ENCODE peak calls at places on chromosomes 11 and 22, in ten cellular contexts. Z, I, K, H, R, D, E, U, S and W are unnamed samples.

GRCh38 chr11:85810871-85811611 is at the start of gene SYTL2:
- DNase-seq in I (peak; percentile 85), K (peak; percentile 73), S (peak; percentile 46), R (peak; percentile 82), E (peak; percentile 73), U (peak; percentile 62), D (peak; percentile 94), Z (peak; percentile 48), H (peak; percentile 39), W (peak; percentile 78)

GRCh38 chr11:77833302-77833701 is 12.4 kb downstream of the AAMDC start:
- DNase-seq in E (no peak), U (no peak), D (no peak), I (no peak), S (no peak), K (no peak), H (no peak), R (no peak), Z (no peak), W (no peak)

GRCh38 chr22:24367841-24368240 is 59.6 kb upstream of the ADORA2A start:
- DNase-seq in H (no peak), Z (peak; percentile 42), E (no peak), D (no peak), S (peak; percentile 67), I (no peak), K (no peak), R (no peak), U (peak; percentile 43), W (no peak)

GRCh38 chr22:23437779-23438178 is 142.3 kb downstream of the IGLL1 start:
- DNase-seq in S (no peak), D (no peak), R (no peak), H (no peak), U (no peak), I (no peak), Z (no peak), E (no peak), K (no peak), W (no peak)

GRCh38 chr11:61830318-61831105 is 2.4 kb downstream of the FADS2 start:
- DNase-seq in Z (peak; percentile 28), R (no peak), I (no peak), U (peak; percentile 47), D (no peak), K (no peak), S (peak; percentile 66), E (no peak), H (peak; percentile 86), W (no peak)

GRCh38 chr11:17012179-17012578 is 2.0 kb downstream of the PLEKHA7 start:
- DNase-seq in U (no peak), H (no peak), I (no peak), Z (no peak), S (no peak), R (no peak), K (no peak), E (no peak), D (no peak), W (no peak)

GRCh38 chr11:121555172-121555571 is 102.4 kb upstream of the SORL1-AS1 start:
- DNase-seq in D (no peak), Z (no peak), R (no peak), K (no peak), I (no peak), H (no peak), E (no peak), U (no peak), S (no peak), W (no peak)

GRCh38 chr11:61328351-61328750 is 4.6 kb downstream of the DDB1 start:
- DNase-seq in I (peak; percentile 50), S (no peak), U (no peak), K (no peak), E (no peak), R (no peak), H (no peak), Z (no peak), D (no peak), W (no peak)

GRCh38 chr11:85889676-85890579 is 34.7 kb downstream of the CCDC83 start:
- DNase-seq in I (no peak), D (no peak), K (peak; percentile 21), U (peak; percentile 88), S (peak; percentile 84), R (no peak), Z (peak; percentile 79), E (no peak), H (peak; percentile 15), W (no peak)

GRCh38 chr11:206516-207212 is 535 bp downstream of the BET1L start:
- DNase-seq in U (peak; percentile 65), I (no peak), D (peak; percentile 72), Z (no peak), R (peak; percentile 60), E (peak; percentile 12), H (peak; percentile 42), K (no peak), S (no peak), W (peak; percentile 83)

GRCh38 chr22:26213826-26214225 is 44.6 kb downstream of the SEZ6L start:
- DNase-seq in Z (no peak), I (no peak), U (no peak), H (no peak), K (no peak), S (no peak), D (no peak), E (no peak), R (no peak), W (peak; percentile 17)

GRCh38 chr22:30028731-30029130 is 51.5 kb upstream of the HORMAD2 start:
- DNase-seq in Z (no peak), K (no peak), I (no peak), E (no peak), H (no peak), D (no peak), S (no peak), U (no peak), R (no peak), W (no peak)

GRCh38 chr11:119193626-119194025 is 8.4 kb downstream of the NHERF4 start:
- DNase-seq in U (no peak), D (no peak), S (no peak), Z (no peak), H (no peak), E (no peak), K (no peak), I (no peak), R (no peak), W (no peak)

GRCh38 chr22:40190501-40190900 is 12.8 kb downstream of the TNRC6B start:
- DNase-seq in U (no peak), E (no peak), Z (no peak), K (no peak), I (no peak), S (no peak), R (no peak), H (no peak), D (no peak), W (no peak)

GRCh38 chr22:23066200-23067022 is 3.9 kb upstream of the GNAZ start:
- DNase-seq in U (no peak), S (no peak), K (no peak), I (peak; percentile 41), Z (no peak), D (peak; percentile 33), R (peak; percentile 26), E (no peak), H (peak; percentile 12), W (peak; percentile 57)

GRCh38 chr11:70364745-70365535 is 33.4 kb upstream of the CTTN start:
- DNase-seq in H (no peak), U (no peak), S (no peak), R (peak; percentile 55), Z (no peak), I (no peak), K (no peak), E (no peak), D (no peak), W (no peak)

GRCh38 chr11:73498343-73498742 is 99.6 kb downstream of the FAM168A start:
- DNase-seq in H (no peak), K (no peak), E (no peak), U (no peak), Z (no peak), R (no peak), S (no peak), D (no peak), I (no peak), W (no peak)
- H3K27ac ChIP-seq in H (no peak overlapping the region), K (no peak overlapping the region), E (no peak overlapping the region), U (no peak overlapping the region), Z (no peak overlapping the region), R (no peak overlapping the region), S (no peak overlapping the region), D (no peak overlapping the region), I (no peak overlapping the region), W (no peak overlapping the region)

GRCh38 chr11:14381968-14382367 is 23.0 kb upstream of the RRAS2 start:
- DNase-seq in E (no peak), Z (no peak), I (no peak), U (no peak), K (no peak), D (no peak), H (no peak), S (no peak), R (no peak), W (no peak)
- H3K4me3 ChIP-seq in E (no peak overlapping the region), Z (no peak overlapping the region), I (peak overlapping the region; percentile 76), U (no peak overlapping the region), K (no peak overlapping the region), D (no peak overlapping the region), H (no peak overlapping the region), S (no peak overlapping the region), R (peak overlapping the region; percentile 45), W (no peak overlapping the region)

GRCh38 chr22:50049299-50050195 is 8.6 kb downstream of the TTLL8 start:
- DNase-seq in S (no peak), E (no peak), K (no peak), D (peak; percentile 51), H (no peak), U (no peak), Z (no peak), R (peak; percentile 28), I (no peak), W (no peak)
- H3K27ac ChIP-seq in S (no peak overlapping the region), E (no peak overlapping the region), K (no peak overlapping the region), D (no peak overlapping the region), H (no peak overlapping the region), U (no peak overlapping the region), Z (no peak overlapping the region), R (no peak overlapping the region), I (no peak overlapping the region), W (no peak overlapping the region)

DNA sequence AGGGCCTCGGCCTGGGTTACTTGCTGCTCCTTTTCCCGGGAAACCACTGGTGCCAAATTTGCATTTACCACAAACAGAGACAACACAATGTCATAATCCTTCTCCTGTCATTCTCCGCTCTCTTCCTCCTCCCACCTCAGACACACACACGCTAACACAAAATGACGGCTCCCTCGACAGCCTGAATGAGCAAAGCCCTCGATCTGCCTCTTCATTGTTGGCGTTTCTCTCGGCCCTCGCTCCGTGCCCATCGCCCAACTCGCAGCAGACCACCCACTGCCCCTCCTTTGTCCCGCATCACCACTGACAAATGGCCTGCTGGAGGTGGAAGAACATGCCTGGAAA is 12.5 kb upstream of the TCF20 start:
- DNase-seq in D (no peak), S (peak; percentile 12), U (peak; percentile 15), E (no peak), Z (no peak), H (no peak), R (no peak), K (no peak), I (no peak), W (no peak)
- H3K4me3 ChIP-seq in D (no peak overlapping the region), S (peak overlapping the region; percentile 29), U (peak overlapping the region; percentile 56), E (peak overlapping the region; percentile 48), Z (no peak overlapping the region), H (peak overlapping the region; percentile 14), R (peak overlapping the region; percentile 27), K (peak overlapping the region; percentile 17), I (peak overlapping the region; percentile 46), W (peak overlapping the region; percentile 72)